ENCODE peak calls at places on chromosomes 12 and 14, in seven cellular contexts. I is HFFc6, C is fibroblast of lung, W is choroid plexus epithelial cell, U is natural killer cell, G is WTC11, B is testis. D is an unnamed sample.

GRCh38 chr14:23421594-23421993 is 13.5 kb upstream of the MYH6 start:
- DNase-seq in I (no peak), C (no peak), W (no peak), U (no peak), G (no peak), B (no peak), D (no peak)

GRCh38 chr12:75571651-75572050 is 60.2 kb upstream of the KRR1 start:
- DNase-seq in I (no peak), C (peak), W (no peak), U (no peak), G (no peak), B (no peak), D (no peak)

GRCh38 chr14:85131523-85131922 is 398.4 kb upstream of the FLRT2 start:
- DNase-seq in I (no peak), C (no peak), W (no peak), U (no peak), G (peak), B (no peak), D (no peak)

GRCh38 chr12:81167694-81168093 is 89.8 kb downstream of the ACSS3 start:
- DNase-seq in I (no peak), C (peak), W (peak), U (no peak), G (no peak), B (no peak), D (no peak)

GRCh38 chr12:117671734-117672133 is 297.1 kb downstream of the KSR2 start:
- DNase-seq in I (peak), C (peak), W (peak), U (no peak), G (peak), B (peak), D (peak)

GRCh38 chr14:99143126-99143525 is 128.9 kb downstream of the BCL11B start:
- DNase-seq in I (no peak), C (no peak), W (no peak), U (no peak), G (no peak), B (no peak), D (no peak)

GRCh38 chr12:18421840-18422239 is 160.5 kb downstream of the PIK3C2G start:
- DNase-seq in I (peak), C (peak), W (peak), U (no peak), G (no peak), B (no peak), D (no peak)

GRCh38 chr12:77213316-77213715 is 147.9 kb upstream of the E2F7 start:
- DNase-seq in I (no peak), C (peak), W (no peak), U (no peak), G (no peak), B (no peak), D (no peak)

GRCh38 chr12:116524964-116525379 is 34.2 kb upstream of the MAP1LC3B2 start:
- DNase-seq in I (no peak), C (peak), W (no peak), U (no peak), G (peak), B (no peak), D (no peak)

GRCh38 chr14:96039633-96040311 is 610 bp downstream of the C14orf132 start:
- DNase-seq in I (peak), C (peak), W (peak), U (no peak), G (peak), B (no peak), D (peak)

GRCh38 chr14:81633496-81633895 is 99.8 kb upstream of the SEL1L start:
- DNase-seq in I (no peak), C (no peak), W (no peak), U (no peak), G (no peak), B (no peak), D (no peak)

GRCh38 chr14:65732112-65732511 is 319.6 kb downstream of the FUT8 start:
- DNase-seq in I (no peak), C (no peak), W (peak), U (no peak), G (no peak), B (no peak), D (no peak)

GRCh38 chr14:61503167-61503801 is 181.9 kb downstream of the PRKCH start:
- DNase-seq in I (no peak), C (peak), W (peak), U (peak), G (no peak), B (no peak), D (no peak)

GRCh38 chr12:4962539-4963486 is 53.1 kb downstream of the KCNA1 start:
- DNase-seq in I (no peak), C (peak), W (no peak), U (no peak), G (no peak), B (no peak), D (no peak)

GRCh38 chr12:104493504-104493903 is 36.8 kb downstream of the CHST11 start:
- DNase-seq in I (no peak), C (no peak), W (no peak), U (no peak), G (no peak), B (no peak), D (no peak)

GRCh38 chr12:109885616-109886015 is 5.3 kb upstream of the GLTP start:
- DNase-seq in I (no peak), C (no peak), W (peak), U (no peak), G (no peak), B (no peak), D (no peak)

GRCh38 chr14:53613404-53614253 is 343.0 kb downstream of the BMP4 start:
- DNase-seq in I (no peak), C (peak), W (peak), U (no peak), G (no peak), B (no peak), D (peak)

GRCh38 chr12:55019784-55020183 is at the start of gene NEUROD4:
- DNase-seq in I (peak), C (peak), W (peak), U (no peak), G (peak), B (peak), D (peak)

GRCh38 chr12:2739832-2740641 is 54.7 kb upstream of the FKBP4 start:
- DNase-seq in I (peak), C (peak), W (peak), U (no peak), G (no peak), B (peak), D (no peak)

GRCh38 chr14:52790011-52790755 is 1.2 kb downstream of the GNPNAT1 start:
- DNase-seq in I (no peak), C (no peak), W (no peak), U (no peak), G (no peak), B (no peak), D (no peak)

GRCh38 chr14:102591372-102591943 is 991 bp upstream of the RCOR1 start:
- DNase-seq in I (no peak), C (peak), W (peak), U (peak), G (peak), B (peak), D (peak)

GRCh38 chr12:26431211-26431610 is 235.8 kb downstream of the SSPN start:
- DNase-seq in I (no peak), C (no peak), W (no peak), U (no peak), G (no peak), B (no peak), D (no peak)

GRCh38 chr14:35949933-35950332 is 123.8 kb downstream of the BRMS1L start:
- DNase-seq in I (no peak), C (peak), W (peak), U (no peak), G (no peak), B (no peak), D (no peak)

GRCh38 chr14:35940291-35940690 is 114.2 kb downstream of the BRMS1L start:
- DNase-seq in I (no peak), C (no peak), W (no peak), U (no peak), G (no peak), B (no peak), D (no peak)

DNA sequence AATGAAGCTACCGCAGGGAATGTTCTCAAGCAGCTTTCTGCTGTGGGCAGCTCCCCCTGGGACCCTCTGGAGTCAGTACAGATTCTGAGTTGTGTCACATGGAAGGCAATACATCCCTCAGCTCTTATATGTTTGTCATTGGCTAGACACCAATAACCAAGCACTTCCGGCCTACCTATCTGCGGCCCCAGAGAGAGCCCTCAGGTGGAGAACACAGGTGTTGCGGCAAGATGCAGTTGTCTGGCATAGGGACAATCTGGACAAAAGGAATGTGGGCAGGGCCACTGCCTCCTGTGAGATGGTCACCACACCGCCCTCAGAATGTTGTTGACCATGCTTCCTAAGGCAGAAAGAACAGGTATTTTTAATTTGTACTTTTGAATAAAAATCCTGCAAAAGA is 118.7 kb downstream of the BRMS1L start:
- DNase-seq in I (no peak), C (no peak), W (no peak), U (no peak), G (peak), B (no peak), D (no peak)
- TF ChIP-seq CTCF in I (no peak), C (no peak), W (no peak), U (no peak), G (no peak), B (no peak), D (peak)

GRCh38 chr12:64782181-64782580 is 23.0 kb upstream of the GNS start:
- DNase-seq in I (no peak), C (no peak), W (no peak), U (no peak), G (no peak), B (no peak), D (no peak)

GRCh38 chr12:64780220-64780530 is 21.0 kb upstream of the GNS start:
- DNase-seq in I (no peak), C (no peak), W (no peak), U (no peak), G (no peak), B (no peak), D (no peak)

GRCh38 chr12:64779349-64779974 is 20.3 kb upstream of the GNS start:
- DNase-seq in I (no peak), C (no peak), W (no peak), U (no peak), G (no peak), B (no peak), D (no peak)

GRCh38 chr12:64781374-64782029 is 22.3 kb upstream of the GNS start:
- DNase-seq in I (no peak), C (peak), W (no peak), U (no peak), G (no peak), B (no peak), D (no peak)

DNA sequence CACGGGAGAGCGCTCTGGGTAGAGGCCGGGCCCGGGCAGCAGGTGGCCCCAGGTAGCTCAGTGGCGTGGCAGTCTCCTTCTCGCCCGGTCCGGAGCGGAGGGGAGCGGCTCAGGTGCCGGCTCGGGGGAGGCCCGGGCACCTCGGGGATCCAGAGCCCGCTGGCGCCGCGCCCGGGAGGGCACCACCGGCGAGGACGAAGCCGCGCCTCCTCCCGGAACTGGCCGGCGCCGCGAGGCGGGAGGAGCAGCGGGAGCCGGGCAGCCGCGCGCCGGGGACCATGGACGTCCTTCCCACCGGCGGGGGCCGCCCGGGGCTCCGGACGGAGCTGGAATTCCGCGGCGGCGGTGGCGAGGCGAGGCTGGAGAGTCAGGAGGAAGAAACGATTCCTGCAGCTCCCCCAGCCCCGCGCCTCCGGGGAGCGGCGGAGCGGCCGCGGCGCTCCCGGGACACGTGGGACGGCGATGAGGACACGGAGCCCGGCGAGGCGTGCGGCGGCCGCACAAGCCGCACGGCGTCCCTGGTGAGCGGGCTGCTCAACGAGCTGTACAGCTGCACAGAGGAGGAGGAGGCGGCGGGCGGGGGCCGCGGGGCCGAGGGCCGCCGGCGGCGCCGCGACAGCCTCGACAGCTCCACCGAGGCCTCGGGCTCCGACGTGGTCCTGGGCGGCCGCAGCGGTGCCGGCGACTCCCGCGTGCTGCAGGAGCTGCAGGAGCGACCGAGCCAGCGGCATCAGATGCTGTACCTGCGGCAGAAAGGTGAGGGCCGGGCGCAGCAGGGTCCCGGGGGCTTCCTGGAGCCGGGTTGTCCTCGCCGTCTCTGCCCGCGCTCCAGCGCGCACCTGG is 21.5 kb upstream of the GNS start:
- DNase-seq in I (no peak), C (peak), W (no peak), U (peak), G (peak), B (peak), D (peak)
- TF ChIP-seq CTCF in I (no peak), C (no peak), W (no peak), U (no peak), G (no peak), B (no peak), D (peak)

DNA sequence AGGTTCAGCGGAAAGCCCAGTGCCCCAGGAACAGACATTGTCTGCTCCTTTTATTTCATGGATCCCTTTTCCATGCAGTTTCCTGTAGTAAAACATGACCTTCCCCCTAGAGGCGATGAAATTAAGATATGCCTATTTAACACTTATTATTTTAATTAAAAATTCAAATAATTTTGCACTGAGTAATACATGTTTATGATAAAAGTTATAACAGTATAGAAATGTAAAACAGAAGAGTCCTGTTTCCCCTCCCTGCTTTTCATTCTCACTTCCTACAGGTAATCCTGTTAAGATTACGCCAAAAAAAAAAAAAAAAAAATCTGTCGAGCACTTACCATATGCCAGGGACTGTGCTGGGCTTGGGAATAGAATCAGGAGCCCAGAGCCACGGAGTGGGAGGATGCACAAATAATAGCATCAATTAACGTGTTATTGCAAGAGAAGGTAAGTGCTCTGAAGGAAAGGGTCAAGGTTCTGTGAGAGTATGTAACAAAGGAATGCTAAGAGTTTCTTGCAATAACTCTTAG is 830 bp upstream of the LPCAT3 start:
- DNase-seq in I (no peak), C (peak), W (peak), U (no peak), G (no peak), B (no peak), D (no peak)
- TF ChIP-seq CTCF in I (peak), C (no peak), W (no peak), U (peak), G (no peak), B (no peak), D (no peak)

GRCh38 chr12:99619389-99620158 is 28.0 kb upstream of the GARIN6 start:
- DNase-seq in I (no peak), C (peak), W (peak), U (no peak), G (peak), B (peak), D (no peak)
- TF ChIP-seq CTCF in I (peak), C (no peak), W (peak), U (no peak), G (peak), B (no peak), D (peak)

GRCh38 chr12:53212931-53213330 is 5.9 kb upstream of the ITGB7 start:
- DNase-seq in I (no peak), C (no peak), W (no peak), U (no peak), G (no peak), B (no peak), D (no peak)

GRCh38 chr12:53213348-53213747 is 6.3 kb upstream of the ITGB7 start:
- DNase-seq in I (peak), C (peak), W (peak), U (peak), G (peak), B (peak), D (peak)

GRCh38 chr12:53214221-53214620 is 7.2 kb upstream of the ITGB7 start:
- DNase-seq in I (no peak), C (no peak), W (no peak), U (no peak), G (no peak), B (no peak), D (no peak)

GRCh38 chr12:53210843-53211242 is 3.8 kb upstream of the ITGB7 start:
- DNase-seq in I (no peak), C (no peak), W (no peak), U (no peak), G (no peak), B (no peak), D (no peak)

GRCh38 chr12:53211476-53212381 is 4.7 kb upstream of the ITGB7 start:
- DNase-seq in I (no peak), C (no peak), W (no peak), U (no peak), G (no peak), B (no peak), D (no peak)
- TF ChIP-seq CTCF in I (peak), C (peak), W (peak), U (no peak), G (peak), B (no peak), D (peak)

GRCh38 chr14:21933681-21934080 is 260.1 kb upstream of the OR4E1 start:
- DNase-seq in I (no peak), C (no peak), W (peak), U (no peak), G (no peak), B (no peak), D (no peak)
- TF ChIP-seq CTCF in I (no peak), C (no peak), W (peak), U (peak), G (no peak), B (peak), D (peak)

DNA sequence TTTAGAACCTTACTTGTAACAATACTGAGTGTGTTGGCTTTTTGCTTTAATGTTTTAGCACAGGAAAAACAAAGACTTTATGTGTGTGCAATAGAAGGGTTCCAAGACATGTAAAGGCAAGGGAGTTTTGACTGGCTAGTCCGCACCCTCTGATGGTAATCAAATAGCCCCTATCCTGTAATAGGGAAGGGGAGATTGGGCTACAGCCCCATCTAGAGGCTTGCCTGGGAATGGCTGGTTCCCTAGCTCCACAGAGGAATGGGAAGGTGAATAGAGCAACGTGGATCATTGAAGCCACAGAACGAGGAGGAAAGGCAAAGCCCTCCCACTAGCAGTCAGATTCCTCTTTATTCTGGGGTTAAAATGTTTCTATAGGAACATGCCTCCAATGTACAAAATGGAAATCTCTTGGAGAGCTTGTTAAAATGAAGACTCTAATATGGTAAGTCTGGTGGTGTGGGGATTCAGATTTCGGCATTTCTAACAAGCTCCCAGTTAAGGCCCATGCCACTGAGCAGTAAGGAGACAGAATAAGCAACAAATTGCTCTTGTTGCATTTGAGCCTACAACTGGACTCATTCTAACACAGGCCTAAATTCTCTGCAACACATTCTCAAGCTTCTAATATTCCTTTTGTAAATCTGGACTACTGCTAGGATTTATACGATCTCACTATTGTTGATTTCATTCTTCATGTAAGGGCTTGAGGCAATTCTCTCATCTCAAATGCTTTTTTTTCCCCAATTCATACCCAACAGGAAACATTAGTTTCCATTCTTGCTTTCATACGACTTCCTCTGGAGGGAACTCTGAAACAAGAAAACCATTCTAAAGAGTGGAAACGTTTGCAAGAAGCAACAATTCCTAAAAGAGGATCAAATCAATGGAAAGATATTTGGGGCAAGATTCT is 57.1 kb downstream of the NIN start:
- DNase-seq in I (no peak), C (peak), W (peak), U (no peak), G (peak), B (peak), D (peak)
- TF ChIP-seq CTCF in I (peak), C (peak), W (peak), U (peak), G (peak), B (peak), D (peak)

GRCh38 chr12:108516511-108517275 is 1.6 kb downstream of the FICD start:
- DNase-seq in I (no peak), C (peak), W (peak), U (no peak), G (no peak), B (no peak), D (no peak)
- TF ChIP-seq CTCF in I (peak), C (no peak), W (peak), U (no peak), G (no peak), B (no peak), D (no peak)

GRCh38 chr12:14988035-14988434 is 15.2 kb downstream of the PDE6H start:
- DNase-seq in I (no peak), C (peak), W (no peak), U (no peak), G (no peak), B (no peak), D (no peak)

GRCh38 chr12:14984036-14984435 is 11.2 kb downstream of the PDE6H start:
- DNase-seq in I (no peak), C (no peak), W (no peak), U (no peak), G (no peak), B (no peak), D (no peak)

GRCh38 chr12:14989790-14990189 is 16.9 kb downstream of the PDE6H start:
- DNase-seq in I (no peak), C (no peak), W (no peak), U (no peak), G (no peak), B (no peak), D (no peak)

GRCh38 chr12:14982986-14983385 is 10.1 kb downstream of the PDE6H start:
- DNase-seq in I (no peak), C (no peak), W (no peak), U (no peak), G (no peak), B (no peak), D (no peak)

DNA sequence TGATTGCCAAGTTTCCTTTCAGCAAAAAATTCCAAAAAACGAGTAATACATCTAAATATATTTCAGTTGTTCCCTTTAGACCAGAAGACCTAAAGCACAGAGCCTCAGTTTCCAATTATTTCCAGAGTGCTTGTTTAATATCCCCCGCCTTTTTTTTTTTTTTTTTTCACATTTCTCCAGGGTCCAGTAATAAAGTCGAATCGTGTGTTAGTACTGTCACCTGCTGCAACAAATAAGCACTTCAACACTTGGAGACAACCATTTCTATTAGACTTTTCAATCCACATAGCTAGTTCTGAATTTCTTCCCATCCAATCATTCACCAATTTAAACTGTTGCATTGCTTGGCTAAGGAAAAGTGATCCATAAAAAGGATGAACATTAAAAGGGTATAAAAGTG is 13.6 kb downstream of the PDE6H start:
- DNase-seq in I (no peak), C (no peak), W (peak), U (no peak), G (no peak), B (no peak), D (no peak)
- TF ChIP-seq CTCF in I (no peak), C (no peak), W (peak), U (no peak), G (no peak), B (no peak), D (no peak)